ENCODE peak calls at places on chromosomes 12 and 14, in five cellular contexts. R is mesenchymal stem cell, G is neuronal stem cell, E is trophoblast cell, D is H1. B is an unnamed sample.
A peak's percentile ranks its signal among the peaks of the same experiment; 100 is the strongest.

GRCh38 chr12:130162267-130162666 is at the start of gene FZD10:
- DNase-seq in R (peak; percentile 13), G (peak; percentile 77), E (peak; percentile 38), D (no peak), B (peak; percentile 88)

GRCh38 chr12:22284871-22285270 is 49.6 kb downstream of the ST8SIA1 start:
- DNase-seq in R (peak; percentile 15), G (no peak), E (peak; percentile 61), D (no peak), B (no peak)

GRCh38 chr12:30796891-30797371 is 42.2 kb upstream of the CAPRIN2 start:
- DNase-seq in R (peak; percentile 50), G (no peak), E (peak; percentile 11), D (no peak), B (peak; percentile 66)

GRCh38 chr12:122457627-122458026 is 35.2 kb upstream of the CLIP1 start:
- DNase-seq in R (no peak), G (no peak), E (no peak), D (no peak), B (no peak)

GRCh38 chr14:26867171-26867757 is 269.4 kb upstream of the NOVA1 start:
- DNase-seq in R (no peak), G (no peak), E (no peak), D (no peak), B (no peak)

GRCh38 chr12:26017484-26018211 is 59.2 kb downstream of the RASSF8 start:
- DNase-seq in R (peak; percentile 45), G (peak; percentile 60), E (peak; percentile 50), D (no peak), B (peak; percentile 82)

GRCh38 chr14:24401810-24402702 is 3.3 kb downstream of the NYNRIN start:
- DNase-seq in R (no peak), G (no peak), E (no peak), D (no peak), B (no peak)

GRCh38 chr14:91482278-91483023 is 27.7 kb downstream of the PPP4R3A start:
- DNase-seq in R (peak; percentile 54), G (no peak), E (no peak), D (no peak), B (no peak)

GRCh38 chr14:65206448-65207096 is 104.3 kb upstream of the MAX start:
- DNase-seq in R (peak; percentile 52), G (no peak), E (no peak), D (no peak), B (no peak)

GRCh38 chr12:89333564-89334252 is 18.6 kb downstream of the DUSP6 start:
- DNase-seq in R (peak; percentile 75), G (no peak), E (peak; percentile 14), D (no peak), B (no peak)

GRCh38 chr12:127284021-127284420 is 982.9 kb upstream of the TMEM132C start:
- DNase-seq in R (no peak), G (no peak), E (no peak), D (no peak), B (no peak)

GRCh38 chr14:69637503-69638030 is 26.2 kb downstream of the SUSD6 start:
- DNase-seq in R (peak; percentile 42), G (no peak), E (no peak), D (no peak), B (no peak)

GRCh38 chr14:89428556-89429196 is 11.6 kb upstream of the FOXN3 start:
- DNase-seq in R (no peak), G (no peak), E (peak; percentile 63), D (no peak), B (peak; percentile 64)

GRCh38 chr12:89597770-89598169 is 71.9 kb upstream of the POC1B start:
- DNase-seq in R (no peak), G (no peak), E (no peak), D (no peak), B (no peak)

GRCh38 chr12:27610380-27610779 is 85.9 kb upstream of the REP15 start:
- DNase-seq in R (peak; percentile 58), G (no peak), E (no peak), D (no peak), B (no peak)

GRCh38 chr12:105561981-105562726 is 231.7 kb downstream of the C12orf75 start:
- DNase-seq in R (peak; percentile 83), G (no peak), E (no peak), D (no peak), B (peak; percentile 68)

GRCh38 chr12:100698518-100698917 is 96.1 kb upstream of the ANO4 start:
- DNase-seq in R (no peak), G (no peak), E (no peak), D (no peak), B (no peak)

GRCh38 chr14:56840221-56840620 is 29.9 kb upstream of the OTX2 start:
- DNase-seq in R (no peak), G (no peak), E (no peak), D (no peak), B (no peak)

GRCh38 chr14:41806355-41806975 is 199.8 kb downstream of the LRFN5 start:
- DNase-seq in R (no peak), G (no peak), E (no peak), D (no peak), B (no peak)

GRCh38 chr12:107873223-107873622 is 98.7 kb downstream of the ASCL4 start:
- DNase-seq in R (no peak), G (no peak), E (no peak), D (no peak), B (peak; percentile 49)

GRCh38 chr12:68358532-68359485 is 26.6 kb upstream of the MDM1 start:
- DNase-seq in R (peak; percentile 77), G (peak; percentile 64), E (peak; percentile 81), D (no peak), B (peak; percentile 58)

GRCh38 chr14:23421594-23421993 is 13.5 kb upstream of the MYH6 start:
- DNase-seq in R (no peak), G (no peak), E (no peak), D (no peak), B (no peak)

GRCh38 chr14:23347406-23348296 is 5.0 kb downstream of the SLC22A17 start:
- DNase-seq in R (no peak), G (no peak), E (no peak), D (no peak), B (no peak)

GRCh38 chr12:75488553-75488952 is 8.0 kb downstream of the GLIPR1 start:
- DNase-seq in R (peak; percentile 46), G (no peak), E (peak; percentile 74), D (no peak), B (peak; percentile 62)

GRCh38 chr14:54377501-54377900 is 19.3 kb upstream of the CDKN3 start:
- DNase-seq in R (no peak), G (no peak), E (no peak), D (no peak), B (peak; percentile 51)

GRCh38 chr12:112841240-112841639 is 49.7 kb downstream of the RPH3A start:
- DNase-seq in R (no peak), G (no peak), E (peak; percentile 68), D (no peak), B (no peak)

GRCh38 chr12:112844814-112845565 is 53.4 kb downstream of the RPH3A start:
- DNase-seq in R (no peak), G (no peak), E (no peak), D (no peak), B (no peak)

GRCh38 chr12:112841891-112842290 is 50.3 kb downstream of the RPH3A start:
- DNase-seq in R (no peak), G (no peak), E (peak; percentile 7), D (no peak), B (no peak)

GRCh38 chr12:112843272-112843671 is 51.7 kb downstream of the RPH3A start:
- DNase-seq in R (peak; percentile 6), G (no peak), E (peak; percentile 17), D (no peak), B (no peak)

DNA sequence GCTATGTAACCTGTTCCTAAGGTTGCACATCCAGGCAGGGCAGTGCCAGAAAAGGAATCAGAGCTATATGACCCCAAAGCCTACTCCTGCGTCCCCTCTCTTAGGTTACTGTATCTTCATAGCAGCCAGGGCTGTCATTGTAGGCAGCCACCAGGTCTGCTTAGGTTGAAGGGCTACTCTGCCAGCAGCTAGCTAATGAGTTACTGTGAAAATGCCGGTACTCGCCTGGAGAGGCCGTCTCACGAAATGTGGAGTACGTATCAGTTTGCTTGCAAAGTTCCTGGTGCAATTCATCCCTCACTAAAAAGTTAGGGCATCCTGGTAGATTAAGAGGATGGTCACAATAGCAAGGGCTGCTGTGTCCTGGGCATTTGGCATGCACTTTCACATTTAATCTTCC is 50.9 kb downstream of the RPH3A start:
- DNase-seq in R (no peak), G (no peak), E (no peak), D (no peak), B (no peak)
- H3K18ac ChIP-seq in R (no peak overlapping the region), G (no peak overlapping the region), E (no peak overlapping the region), D (no peak overlapping the region), B (no peak overlapping the region)

GRCh38 chr12:115519887-115520286 is 757.6 kb downstream of the MED13L start:
- DNase-seq in R (no peak), G (no peak), E (no peak), D (no peak), B (no peak)
- H2BK12ac ChIP-seq in R (no peak overlapping the region), G (no peak overlapping the region), E (no peak overlapping the region), D (no peak overlapping the region), B (no peak overlapping the region)

GRCh38 chr12:78931466-78931990 is 67.0 kb downstream of the SYT1 start:
- DNase-seq in R (no peak), G (no peak), E (no peak), D (no peak), B (no peak)
- H3K18ac ChIP-seq in R (no peak overlapping the region), G (no peak overlapping the region), E (no peak overlapping the region), D (no peak overlapping the region), B (no peak overlapping the region)

GRCh38 chr14:76715927-76716200 is 45.4 kb upstream of the VASH1 start:
- DNase-seq in R (no peak), G (no peak), E (no peak), D (no peak), B (no peak)
- H2BK12ac ChIP-seq in R (no peak overlapping the region), G (no peak overlapping the region), E (no peak overlapping the region), D (no peak overlapping the region), B (no peak overlapping the region)

GRCh38 chr12:54292931-54293241 is 7.9 kb downstream of the NFE2 start:
- DNase-seq in R (no peak), G (no peak), E (no peak), D (no peak), B (no peak)
- H3K18ac ChIP-seq in R (no peak overlapping the region), G (no peak overlapping the region), E (no peak overlapping the region), D (no peak overlapping the region), B (no peak overlapping the region)

GRCh38 chr12:6132496-6132895 is 8.0 kb upstream of the VWF start:
- DNase-seq in R (no peak), G (no peak), E (no peak), D (no peak), B (no peak)

GRCh38 chr12:6140646-6141045 is 16.2 kb upstream of the VWF start:
- DNase-seq in R (no peak), G (no peak), E (no peak), D (no peak), B (no peak)

GRCh38 chr12:6133642-6134041 is 9.2 kb upstream of the VWF start:
- DNase-seq in R (no peak), G (no peak), E (no peak), D (no peak), B (no peak)

GRCh38 chr12:6141048-6141447 is 16.6 kb upstream of the VWF start:
- DNase-seq in R (peak; percentile 77), G (no peak), E (peak; percentile 35), D (no peak), B (no peak)

DNA sequence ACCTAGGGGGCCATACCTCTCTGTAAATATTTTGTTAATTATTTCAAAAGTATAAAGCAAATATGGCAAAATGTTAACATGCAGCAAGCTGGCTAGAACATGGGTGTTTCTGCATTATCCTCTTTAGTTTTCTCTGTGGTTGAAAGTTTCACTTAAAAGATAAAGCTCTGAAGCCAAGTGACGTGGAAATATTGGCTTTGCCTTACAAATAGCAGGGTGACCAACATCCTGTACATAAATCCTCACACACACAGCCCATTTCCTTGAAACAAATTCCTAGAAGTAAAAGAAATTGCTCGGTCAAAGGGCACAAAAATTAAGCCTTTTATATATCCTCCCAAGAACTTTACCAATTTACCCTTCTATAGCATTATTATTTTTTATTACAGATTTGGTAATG is 10.6 kb upstream of the VWF start:
- DNase-seq in R (peak; percentile 43), G (no peak), E (no peak), D (no peak), B (no peak)
- H2BK12ac ChIP-seq in R (no peak overlapping the region), G (no peak overlapping the region), E (no peak overlapping the region), D (no peak overlapping the region), B (no peak overlapping the region)